ENCODE peak calls at places on chromosomes 5 and 9, in five cellular contexts. N, I, X, F and L are unnamed samples.

GRCh38 chr5:56286015-56286992 is 53.2 kb upstream of the ANKRD55 start:
- DNase-seq in X (no peak), N (no peak), I (no peak), F (no peak), L (no peak)

GRCh38 chr5:59648949-59649921 is 244.3 kb downstream of the PDE4D start:
- DNase-seq in I (no peak), X (peak; percentile 96), N (no peak), F (no peak), L (no peak)

GRCh38 chr5:73823508-73823925 is 197.5 kb downstream of the ARHGEF28 start:
- DNase-seq in I (no peak), N (no peak), X (peak; percentile 39), F (no peak), L (no peak)

GRCh38 chr5:73495772-73496346 is 2.4 kb upstream of the BTF3 start:
- DNase-seq in N (no peak), I (no peak), X (no peak), F (no peak), L (no peak)

GRCh38 chr9:121786543-121786948 is 135.1 kb downstream of the DAB2IP start:
- DNase-seq in N (no peak), I (no peak), X (no peak), F (no peak), L (no peak)

GRCh38 chr5:33816791-33817190 is 75.0 kb downstream of the ADAMTS12 start:
- DNase-seq in F (no peak), N (no peak), X (peak; percentile 79), I (no peak), L (no peak)

GRCh38 chr5:87770601-87771121 is 357.9 kb upstream of the CCNH start:
- DNase-seq in N (no peak), F (no peak), X (no peak), I (no peak), L (no peak)

GRCh38 chr5:79875230-79875629 is 115.8 kb downstream of the MTX3 start:
- DNase-seq in X (peak; percentile 33), F (no peak), N (no peak), I (no peak), L (no peak)

GRCh38 chr9:98472216-98472615 is 216.8 kb upstream of the TBC1D2 start:
- DNase-seq in X (no peak), F (no peak), I (no peak), N (no peak), L (no peak)

GRCh38 chr9:137255448-137256114 is 454 bp downstream of the NELFB start:
- DNase-seq in I (no peak), N (no peak), X (no peak), F (no peak), L (peak; percentile 76)

GRCh38 chr9:87968155-87968554 is 6.2 kb downstream of the CDK20 start:
- DNase-seq in X (no peak), N (no peak), F (no peak), I (no peak), L (no peak)